ENCODE peak calls at places on chromosomes 2 and 18, in six cellular contexts. Z is fibroblast of lung, R is osteoblast, T is IMR-90, B is GM23338, S is PC-9. M is an unnamed sample. For H4K20me1, the result is how much of the 10 kb centered on the place peaks cover.

GRCh38 chr18:76859474-76860339 is 37.4 kb downstream of the ZNF236 start:
- DNase-seq in B (no peak), R (no peak), S (no peak), T (no peak), Z (no peak), M (no peak)

GRCh38 chr2:23647563-23647962 is 262.6 kb downstream of the KLHL29 start:
- DNase-seq in S (no peak), R (no peak), B (no peak), T (no peak), Z (no peak), M (no peak)

GRCh38 chr2:189791338-189792042 is 7.2 kb downstream of the PMS1 start:
- DNase-seq in B (no peak), S (no peak), Z (no peak), T (no peak), R (no peak), M (no peak)

GRCh38 chr2:84918430-84918829 is 13.0 kb downstream of the TMSB10 start:
- DNase-seq in B (no peak), S (no peak), R (peak), Z (no peak), T (no peak), M (no peak)

GRCh38 chr2:5932556-5933469 is 240.6 kb downstream of the SOX11 start:
- DNase-seq in T (no peak), Z (no peak), R (peak), S (no peak), B (no peak), M (no peak)

GRCh38 chr18:3088444-3088843 is 75.5 kb upstream of the LPIN2 start:
- DNase-seq in R (no peak), T (no peak), B (no peak), S (no peak), Z (no peak), M (peak)

GRCh38 chr18:64011513-64011912 is 41.6 kb downstream of the SERPINB8 start:
- DNase-seq in S (no peak), B (no peak), Z (no peak), T (no peak), R (no peak), M (no peak)

GRCh38 chr2:206250041-206250897 is 24.2 kb upstream of the ZDBF2 start:
- DNase-seq in B (peak), S (no peak), Z (no peak), T (peak), R (no peak), M (peak)

GRCh38 chr2:134581877-134582546 is 136.8 kb downstream of the TMEM163 start:
- DNase-seq in R (no peak), S (no peak), B (no peak), Z (no peak), T (no peak), M (no peak)

GRCh38 chr2:165539985-165540384 is 70.5 kb downstream of the CSRNP3 start:
- DNase-seq in B (no peak), S (no peak), R (no peak), Z (no peak), T (no peak), M (no peak)

GRCh38 chr2:197708331-197708730 is 3.2 kb downstream of the MARS2 start:
- DNase-seq in Z (peak), B (no peak), T (peak), R (peak), S (no peak), M (peak)

GRCh38 chr2:74457129-74457548 is 1.1 kb upstream of the WBP1 start:
- DNase-seq in R (peak), B (no peak), T (peak), Z (peak), S (no peak), M (peak)

GRCh38 chr2:158998486-158999248 is 30.2 kb downstream of the TANC1 start:
- DNase-seq in T (peak), Z (peak), B (no peak), R (peak), S (no peak), M (peak)

GRCh38 chr2:158997037-158997785 is 28.8 kb downstream of the TANC1 start:
- DNase-seq in S (no peak), T (no peak), B (no peak), R (no peak), Z (no peak), M (peak)

GRCh38 chr2:158999458-158999857 is 31.0 kb downstream of the TANC1 start:
- DNase-seq in S (no peak), R (peak), T (peak), Z (peak), B (no peak), M (peak)

GRCh38 chr2:159002465-159003130 is 34.2 kb downstream of the TANC1 start:
- DNase-seq in S (no peak), Z (no peak), T (peak), R (no peak), B (no peak), M (no peak)

DNA sequence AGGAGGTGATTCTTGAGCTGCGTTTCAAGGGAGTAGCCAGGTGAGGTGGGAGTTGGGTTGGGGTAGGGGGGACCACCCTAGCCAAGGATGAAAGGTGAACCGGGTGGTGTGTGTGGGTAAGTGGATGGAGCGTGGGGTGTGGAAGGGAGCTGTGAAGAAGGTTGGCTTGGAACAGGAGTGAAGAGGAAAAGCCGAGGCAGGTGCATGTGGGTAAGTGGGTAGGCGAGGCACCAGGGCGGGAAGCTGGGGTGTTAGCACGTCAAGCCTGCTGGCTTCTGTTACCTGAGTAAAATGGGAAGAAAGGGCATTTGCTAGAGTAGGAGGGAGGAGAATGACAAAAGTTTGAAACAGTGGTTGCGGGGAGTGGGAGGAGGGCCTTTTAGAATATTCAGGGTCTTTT is 31.6 kb downstream of the TANC1 start:
- DNase-seq in R (no peak), S (no peak), B (no peak), Z (no peak), T (no peak), M (no peak)
- H4K20me1 ChIP-seq in R (under half), S (under half), B (under half), Z (under half), T (under half), M (under half)

GRCh38 chr18:57659463-57660102 is 37.9 kb upstream of the NARS1 start:
- DNase-seq in R (no peak), T (peak), B (no peak), S (no peak), Z (peak), M (no peak)
- H4K20me1 ChIP-seq in R (under half), T (under half), B (under half), S (under half), Z (under half), M (under half)

DNA sequence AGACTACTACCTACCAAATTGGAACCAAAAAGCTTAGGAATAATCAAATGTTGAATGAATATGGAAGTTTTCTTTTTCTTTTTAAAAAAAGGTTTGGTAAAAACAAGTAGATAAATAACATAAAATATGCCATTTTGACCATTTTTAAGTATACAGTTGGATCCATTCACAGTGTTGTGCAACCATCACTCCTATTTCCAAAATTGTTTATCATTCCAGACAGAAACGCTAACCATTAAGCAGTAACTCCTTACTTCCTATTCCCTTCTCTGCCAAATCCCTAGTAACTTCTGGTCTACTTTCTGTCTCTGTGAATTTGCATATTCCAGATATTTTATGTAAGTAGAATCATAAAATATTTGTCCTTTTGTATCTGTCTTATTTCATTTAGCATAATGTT is 39.8 kb downstream of the CD302 start:
- DNase-seq in T (peak), S (no peak), Z (no peak), R (no peak), B (no peak), M (no peak)
- H4K20me1 ChIP-seq in T (half or more), S (under half), Z (under half), R (under half), B (under half), M (under half)

DNA sequence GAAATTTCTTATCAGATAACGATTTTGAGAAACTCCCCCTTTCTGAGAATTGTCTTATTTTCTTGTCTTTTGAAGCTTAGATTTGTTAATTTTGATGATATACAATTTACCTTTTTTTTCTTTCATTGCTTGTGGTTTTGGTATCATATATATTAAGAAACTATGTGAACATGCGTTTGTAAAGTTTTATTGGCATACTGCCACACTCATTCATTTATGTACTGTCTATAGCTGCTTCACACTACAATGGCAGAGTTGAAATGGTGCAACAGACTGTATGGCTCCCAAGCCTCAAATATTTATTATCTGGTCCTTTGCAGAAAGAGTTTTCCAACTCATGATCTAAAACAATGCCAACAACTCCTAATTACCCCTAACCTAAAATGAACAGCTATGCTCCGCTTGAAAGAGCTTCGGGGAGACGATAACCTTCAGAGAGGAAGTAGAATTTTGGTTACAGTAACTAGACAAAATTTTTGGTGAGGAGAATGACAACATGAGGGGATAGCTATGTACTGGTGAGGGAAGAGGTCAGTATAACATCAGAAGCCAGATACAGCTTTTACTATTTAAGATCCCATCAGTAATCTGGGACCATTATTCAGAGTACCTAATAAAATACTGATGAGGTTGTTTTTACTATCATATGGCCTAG is 16.1 kb downstream of the PPP3R1 start:
- DNase-seq in T (no peak), Z (no peak), B (no peak), R (peak), S (no peak), M (no peak)
- H4K20me1 ChIP-seq in T (half or more), Z (under half), B (half or more), R (half or more), S (half or more), M (under half)

GRCh38 chr2:183037281-183037659 is 987 bp downstream of the NCKAP1 start:
- DNase-seq in B (no peak), Z (peak), R (peak), S (no peak), T (peak), M (peak)

GRCh38 chr2:183033951-183034350 is 4.3 kb downstream of the NCKAP1 start:
- DNase-seq in B (no peak), R (no peak), S (no peak), T (no peak), Z (no peak), M (no peak)

GRCh38 chr2:183034806-183035205 is 3.5 kb downstream of the NCKAP1 start:
- DNase-seq in B (peak), T (peak), S (no peak), Z (peak), R (no peak), M (no peak)

GRCh38 chr2:183035954-183036669 is 2.1 kb downstream of the NCKAP1 start:
- DNase-seq in B (no peak), T (no peak), R (no peak), S (no peak), Z (no peak), M (peak)

DNA sequence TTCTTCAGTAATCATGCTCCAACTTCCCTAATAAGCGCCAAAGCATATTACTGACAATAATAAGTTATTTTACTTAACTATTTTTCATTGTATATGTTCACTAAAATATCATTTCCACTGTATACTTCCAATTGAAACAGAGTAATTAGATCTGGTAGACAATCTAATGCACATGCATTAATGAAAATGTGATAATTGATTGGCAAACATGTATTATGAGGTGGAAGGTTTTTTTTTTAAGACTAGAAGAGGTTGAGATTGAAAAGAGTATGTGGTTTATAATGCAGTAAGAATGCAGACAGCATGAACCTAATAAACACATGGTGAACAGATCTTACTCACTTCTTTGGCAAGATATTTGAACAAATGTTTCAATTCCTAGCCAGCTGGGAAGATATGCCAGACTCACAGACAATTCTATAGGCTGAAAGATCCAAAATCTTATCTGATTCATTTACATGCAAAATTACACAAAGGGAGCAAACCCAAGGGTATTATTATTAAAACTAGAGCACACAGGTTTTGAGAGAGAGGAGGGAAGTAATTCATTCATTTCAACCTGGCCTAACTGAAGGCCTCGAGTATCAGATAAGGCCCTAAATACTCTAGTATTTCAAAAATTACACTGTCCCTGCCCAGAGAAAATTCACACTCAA is 2.8 kb downstream of the NCKAP1 start:
- DNase-seq in Z (peak), B (no peak), S (no peak), T (peak), R (peak), M (no peak)
- H4K20me1 ChIP-seq in Z (under half), B (under half), S (half or more), T (half or more), R (half or more), M (under half)

GRCh38 chr2:71468279-71469015 is 15.1 kb downstream of the DYSF start:
- DNase-seq in S (no peak), T (no peak), R (no peak), Z (no peak), B (no peak), M (no peak)

GRCh38 chr2:71465961-71466300 is 12.6 kb downstream of the DYSF start:
- DNase-seq in B (no peak), T (no peak), Z (no peak), S (no peak), R (no peak), M (no peak)

GRCh38 chr2:71465356-71465755 is 12.0 kb downstream of the DYSF start:
- DNase-seq in S (no peak), T (no peak), Z (no peak), R (no peak), B (peak), M (no peak)

GRCh38 chr2:71466301-71467179 is 13.2 kb downstream of the DYSF start:
- DNase-seq in B (peak), S (peak), Z (peak), R (peak), T (no peak), M (peak)

DNA sequence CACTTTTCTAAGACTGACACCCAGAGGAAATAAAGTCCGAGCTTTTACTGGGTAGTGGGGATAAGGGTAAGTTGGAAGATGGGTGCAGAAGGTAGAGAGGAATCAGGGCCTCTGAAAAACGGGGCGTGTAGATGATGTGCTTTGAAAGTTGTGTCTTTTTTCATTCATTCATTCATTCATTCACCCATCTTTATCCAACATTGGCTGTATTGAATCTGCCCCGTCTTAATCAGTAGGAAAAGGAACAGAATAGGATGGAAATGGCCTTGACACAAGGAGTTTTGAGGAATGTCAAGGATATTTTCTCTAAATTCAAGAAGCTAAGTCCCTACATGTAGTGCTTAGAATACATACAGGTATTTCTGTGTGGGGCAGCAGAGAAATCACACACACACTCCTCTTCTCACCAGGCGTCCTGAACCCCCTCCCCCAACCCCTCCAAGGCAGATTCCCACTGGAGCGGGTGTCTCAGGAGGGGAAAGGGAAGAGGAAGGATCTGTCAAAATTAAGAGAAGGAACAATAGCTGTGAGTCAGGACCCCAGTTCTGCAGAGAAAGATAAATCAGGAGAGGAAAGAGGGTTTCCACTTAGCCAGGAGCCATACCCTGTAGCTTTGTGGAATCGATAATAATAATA is 13.9 kb downstream of the DYSF start:
- DNase-seq in T (no peak), B (no peak), R (no peak), Z (no peak), S (no peak), M (peak)
- H4K20me1 ChIP-seq in T (under half), B (under half), R (under half), Z (under half), S (under half), M (under half)

GRCh38 chr2:240570531-240571313 is 2.4 kb downstream of the RNPEPL1 start:
- DNase-seq in Z (no peak), T (no peak), S (no peak), B (no peak), R (peak), M (no peak)

GRCh38 chr2:240567872-240568677 is at the start of gene RNPEPL1:
- DNase-seq in R (peak), T (no peak), Z (peak), B (peak), S (peak), M (peak)

GRCh38 chr2:240568678-240569522 is 616 bp downstream of the RNPEPL1 start:
- DNase-seq in S (peak), B (peak), T (peak), R (peak), Z (peak), M (peak)

GRCh38 chr2:240569998-240570530 is 1.8 kb downstream of the RNPEPL1 start:
- DNase-seq in S (peak), Z (no peak), T (no peak), R (peak), B (no peak), M (no peak)

GRCh38 chr2:240569523-240569997 is 1.3 kb downstream of the RNPEPL1 start:
- DNase-seq in S (no peak), T (no peak), R (peak), Z (no peak), B (no peak), M (no peak)
- H4K20me1 ChIP-seq in S (half or more), T (under half), R (under half), Z (under half), B (under half), M (under half)

GRCh38 chr2:237701859-237702370 is 74.5 kb downstream of the LRRFIP1 start:
- DNase-seq in B (no peak), R (no peak), S (no peak), Z (no peak), T (no peak), M (no peak)
- H4K20me1 ChIP-seq in B (under half), R (under half), S (half or more), Z (under half), T (half or more), M (under half)